ENCODE peak calls at places on chromosomes 12 and 14, in nine cellular contexts. K, L, A, U, D, H, Y, X and Z are unnamed samples.

GRCh38 chr12:95634622-95635621 is 83.6 kb upstream of the USP44 start:
- DNase-seq in H (no peak), A (peak), U (no peak), L (no peak), D (no peak), Y (peak), K (no peak), X (no peak), Z (no peak)

GRCh38 chr12:2804390-2805145 is 7.9 kb upstream of the ITFG2 start:
- DNase-seq in H (no peak), X (no peak), D (no peak), A (no peak), Y (peak), U (no peak), L (no peak), K (no peak), Z (no peak)

GRCh38 chr12:114335607-114336006 is 70.3 kb downstream of the TBX5 start:
- DNase-seq in A (no peak), U (no peak), K (no peak), D (no peak), X (no peak), H (no peak), Y (no peak), L (no peak), Z (no peak)

GRCh38 chr14:104513641-104514046 is 65.9 kb upstream of the C14orf180 start:
- DNase-seq in K (no peak), Y (no peak), H (no peak), L (no peak), U (no peak), A (no peak), D (no peak), X (no peak), Z (no peak)

GRCh38 chr12:46266869-46267617 is 1.8 kb downstream of the SLC38A1 start:
- DNase-seq in D (peak), L (peak), Y (peak), U (peak), K (peak), H (no peak), X (peak), A (peak), Z (peak)

GRCh38 chr12:87467893-87468292 is 561.3 kb downstream of the C12orf50 start:
- DNase-seq in X (no peak), Y (no peak), D (no peak), U (no peak), K (no peak), L (no peak), A (no peak), H (peak), Z (no peak)

GRCh38 chr14:93042968-93043940 is 72.5 kb downstream of the ITPK1 start:
- DNase-seq in K (no peak), H (no peak), L (no peak), D (no peak), Y (peak), X (peak), A (peak), U (no peak), Z (no peak)

GRCh38 chr12:107458163-107458562 is 227.4 kb upstream of the PWP1 start:
- DNase-seq in U (no peak), D (no peak), L (no peak), K (no peak), Y (peak), A (no peak), H (no peak), X (no peak), Z (no peak)

GRCh38 chr12:5827591-5827990 is 117.5 kb downstream of the ANO2 start:
- DNase-seq in D (no peak), K (no peak), X (no peak), L (no peak), A (no peak), H (peak), U (no peak), Y (no peak), Z (no peak)

GRCh38 chr14:70886421-70887206 is 20.6 kb upstream of the PCNX1 start:
- DNase-seq in L (no peak), H (no peak), U (peak), K (peak), D (no peak), Y (no peak), A (no peak), X (no peak), Z (no peak)